ENCODE peak calls at places on chromosomes 1 and 21, in seven cellular contexts. E is A549, O is BE2C, S is AG04450, X is right atrium auricular region, Q is left ventricle myocardium inferior, U is HAP-1. T is an unnamed sample. For H3K9me3, the result is how much of the 10 kb centered on the place peaks cover.

GRCh38 chr1:24898909-24899439 is 31.1 kb downstream of the RUNX3 start:
- DNase-seq in O (no peak), Q (no peak), E (no peak), S (no peak), X (no peak), U (no peak), T (peak)

GRCh38 chr1:150970818-150971582 is 3.6 kb downstream of the CERS2 start:
- DNase-seq in O (peak), E (no peak), X (peak), S (peak), Q (peak), U (no peak), T (peak)

GRCh38 chr1:94705755-94706154 is 114.4 kb upstream of the SLC44A3 start:
- DNase-seq in U (no peak), Q (no peak), S (no peak), O (no peak), X (no peak), E (no peak), T (no peak)

GRCh38 chr1:205782627-205783470 is 7.6 kb upstream of the RAB29 start:
- DNase-seq in E (no peak), O (no peak), S (no peak), X (no peak), Q (no peak), U (no peak), T (no peak)

GRCh38 chr1:52028328-52028727 is 5.3 kb downstream of the KTI12 start:
- DNase-seq in O (no peak), E (no peak), S (no peak), U (no peak), X (no peak), Q (no peak), T (no peak)

GRCh38 chr1:17236779-17237601 is 11.9 kb upstream of the PADI3 start:
- DNase-seq in X (peak), U (peak), Q (peak), O (peak), S (peak), E (peak), T (peak)

GRCh38 chr1:16163882-16164820 is 8.3 kb upstream of the EPHA2 start:
- DNase-seq in O (peak), S (peak), E (peak), X (no peak), U (no peak), Q (no peak), T (no peak)

GRCh38 chr1:15952317-15953258 is 23.3 kb downstream of the ZBTB17 start:
- DNase-seq in Q (no peak), O (peak), X (no peak), S (peak), E (peak), U (no peak), T (no peak)

GRCh38 chr1:181083842-181084605 is 4.5 kb upstream of the IER5 start:
- DNase-seq in U (peak), Q (no peak), O (peak), X (no peak), E (peak), S (no peak), T (peak)

GRCh38 chr1:207026177-207026576 is 6.4 kb downstream of the C1orf116 start:
- DNase-seq in S (no peak), E (no peak), X (no peak), O (no peak), U (no peak), Q (no peak), T (no peak)
- H3K9me3 ChIP-seq in S (under half), E (under half), X (under half), O (under half), U (under half), Q (under half), T (under half)

GRCh38 chr1:66564250-66564649 is 30.3 kb downstream of the SGIP1 start:
- DNase-seq in Q (no peak), X (no peak), U (no peak), O (no peak), S (peak), E (peak), T (no peak)

GRCh38 chr1:66562561-66562960 is 28.6 kb downstream of the SGIP1 start:
- DNase-seq in U (no peak), X (no peak), Q (no peak), O (no peak), S (no peak), E (no peak), T (no peak)

GRCh38 chr1:66559517-66559916 is 25.6 kb downstream of the SGIP1 start:
- DNase-seq in E (no peak), X (no peak), O (peak), Q (no peak), U (no peak), S (no peak), T (no peak)

GRCh38 chr1:66563094-66563800 is 29.3 kb downstream of the SGIP1 start:
- DNase-seq in U (no peak), O (no peak), X (peak), Q (no peak), S (peak), E (peak), T (peak)
- H3K4me3 ChIP-seq in U (no peak), O (no peak), X (no peak), Q (peak), S (peak), E (no peak), T (no peak)

GRCh38 chr1:248779350-248779749 is 23.8 kb upstream of the LYPD8 start:
- DNase-seq in O (no peak), S (no peak), Q (no peak), U (no peak), X (no peak), E (no peak), T (no peak)
- H3K9me3 ChIP-seq in O (under half), S (under half), Q (under half), U (under half), X (under half), E (under half), T (under half)

DNA sequence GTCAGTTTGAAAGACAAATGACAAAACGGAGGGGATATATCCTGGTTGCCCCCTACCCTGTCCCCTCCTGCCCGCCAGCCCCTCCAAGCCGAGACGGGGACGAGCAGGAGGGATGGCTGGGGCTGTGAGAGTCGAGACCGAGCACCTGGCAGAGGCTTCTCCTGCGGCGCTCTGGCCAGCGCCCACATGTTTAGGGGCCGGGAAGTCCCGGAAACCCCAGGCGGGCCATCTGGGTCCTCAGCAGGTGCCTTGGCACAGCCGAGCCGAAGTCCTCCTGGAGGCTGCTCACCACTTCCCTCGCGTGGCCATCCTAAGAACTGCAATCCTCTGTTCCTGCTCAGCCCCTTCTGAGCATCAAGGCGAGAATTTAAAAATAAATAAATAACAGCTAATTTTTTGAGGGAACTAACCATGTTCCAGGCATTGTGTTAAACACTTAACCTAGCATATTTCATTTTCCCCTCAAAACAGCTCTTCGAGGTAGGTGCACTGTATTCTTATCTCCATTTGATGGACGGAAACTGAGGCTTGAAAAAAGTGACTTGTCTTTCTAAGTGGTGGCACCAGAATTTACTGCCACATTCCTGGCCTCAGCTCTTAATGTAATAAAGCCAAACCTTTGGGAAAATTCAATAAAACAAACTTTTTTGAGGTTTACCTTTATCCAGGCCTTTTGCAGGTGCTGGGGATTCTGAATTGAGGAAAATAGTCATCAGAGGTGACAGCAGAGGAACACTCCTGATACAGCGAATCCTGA is 3.5 kb upstream of the RIMS3 start:
- DNase-seq in O (peak), U (peak), Q (peak), E (peak), S (peak), X (peak), T (peak)
- H3K4me3 ChIP-seq in O (peak), U (peak), Q (peak), E (peak), S (no peak), X (no peak), T (no peak)

GRCh38 chr21:45602106-45602505 is 41.4 kb upstream of the PCBP3 start:
- DNase-seq in X (no peak), E (no peak), Q (no peak), O (no peak), S (no peak), U (no peak), T (peak)
- H3K9me3 ChIP-seq in X (under half), E (under half), Q (under half), O (under half), S (under half), U (under half), T (under half)

T was measured in tibial artery.